ENCODE peak calls at places on chromosome 15, in eight cellular contexts. R, B, G, J, U, W, N and Q are unnamed samples.

GRCh38 chr15:65550681-65551098 is 20.4 kb downstream of the HACD3 start:
- DNase-seq in R (no peak), G (no peak), U (peak; percentile 40), J (no peak), B (no peak), N (no peak), W (no peak), Q (no peak)

GRCh38 chr15:44482088-44482487 is 54.7 kb downstream of the CTDSPL2 start:
- DNase-seq in B (no peak), W (no peak), N (no peak), J (no peak), G (no peak), R (no peak), U (no peak), Q (no peak)

GRCh38 chr15:26260517-26261133 is 397.5 kb upstream of the ATP10A start:
- DNase-seq in U (no peak), B (no peak), J (peak; percentile 9), W (peak; percentile 51), N (peak; percentile 30), R (peak; percentile 55), G (peak; percentile 63), Q (no peak)

GRCh38 chr15:85379403-85380131 is 836 bp upstream of the AKAP13 start:
- DNase-seq in G (peak; percentile 28), N (no peak), J (peak; percentile 34), W (peak; percentile 49), B (no peak), U (peak; percentile 56), R (no peak), Q (no peak)

GRCh38 chr15:31086344-31086743 is 15.2 kb downstream of the TRPM1 start:
- DNase-seq in N (no peak), W (no peak), U (no peak), G (no peak), B (no peak), R (no peak), J (no peak), Q (no peak)

GRCh38 chr15:64791401-64791800 is 16.0 kb upstream of the RBPMS2 start:
- DNase-seq in U (no peak), N (no peak), W (no peak), B (no peak), G (no peak), R (no peak), J (no peak), Q (no peak)

GRCh38 chr15:70870066-70870465 is 16.1 kb upstream of the LARP6 start:
- DNase-seq in J (peak; percentile 65), U (peak; percentile 31), N (no peak), R (no peak), W (no peak), G (no peak), B (no peak), Q (no peak)

GRCh38 chr15:96500491-96500890 is 170.0 kb downstream of the NR2F2 start:
- DNase-seq in G (no peak), U (no peak), N (no peak), B (no peak), W (no peak), J (no peak), R (no peak), Q (no peak)

GRCh38 chr15:74464216-74464615 is 3.3 kb upstream of the UBL7 start:
- DNase-seq in J (no peak), W (peak; percentile 38), G (no peak), B (no peak), R (no peak), N (no peak), U (no peak), Q (no peak)

GRCh38 chr15:25175033-25175788 is 220.4 kb downstream of the SNRPN start:
- DNase-seq in U (no peak), N (no peak), W (no peak), G (no peak), B (peak; percentile 8), R (no peak), J (no peak), Q (peak; percentile 17)

GRCh38 chr15:29671308-29671981 is 150.8 kb downstream of the TJP1 start:
- DNase-seq in J (peak; percentile 65), G (peak; percentile 11), U (no peak), W (no peak), N (no peak), B (no peak), R (no peak), Q (no peak)

GRCh38 chr15:85710340-85710842 is 84.3 kb downstream of the KLHL25 start:
- DNase-seq in G (no peak), R (no peak), B (no peak), N (no peak), W (no peak), J (no peak), U (no peak), Q (no peak)

GRCh38 chr15:41392659-41393058 is 9.6 kb downstream of the NDUFAF1 start:
- DNase-seq in J (no peak), B (no peak), R (no peak), U (no peak), G (no peak), W (no peak), N (no peak), Q (no peak)

GRCh38 chr15:74826372-74826819 is at the start of gene CPLX3:
- DNase-seq in R (peak; percentile 74), W (no peak), B (no peak), J (peak; percentile 47), G (peak; percentile 52), U (no peak), N (no peak), Q (peak; percentile 34)

GRCh38 chr15:67076147-67076843 is 10.9 kb downstream of the SMAD3 start:
- DNase-seq in B (no peak), R (no peak), G (no peak), N (peak; percentile 50), W (peak; percentile 85), U (peak; percentile 95), J (no peak), Q (peak; percentile 58)

GRCh38 chr15:43516801-43517353 is 531 bp upstream of the MAP1A start:
- DNase-seq in W (no peak), G (no peak), R (peak; percentile 31), B (no peak), U (no peak), J (peak; percentile 46), N (no peak), Q (no peak)

GRCh38 chr15:49155834-49156627 is 632 bp upstream of the COPS2 start:
- DNase-seq in N (no peak), G (peak; percentile 24), U (peak; percentile 61), B (no peak), J (no peak), W (peak; percentile 11), R (peak; percentile 24), Q (no peak)

GRCh38 chr15:52288986-52289385 is 6.6 kb downstream of the MYO5C start:
- DNase-seq in G (no peak), B (no peak), W (no peak), J (no peak), R (no peak), U (no peak), N (no peak), Q (no peak)

GRCh38 chr15:75123395-75123794 is 78.3 kb upstream of the C15orf39 start:
- DNase-seq in B (no peak), W (no peak), J (no peak), U (no peak), N (no peak), G (no peak), R (no peak), Q (no peak)

GRCh38 chr15:26970712-26971210 is at the start of gene GABRG3:
- DNase-seq in R (peak; percentile 32), W (no peak), G (peak; percentile 31), B (no peak), J (no peak), U (no peak), N (no peak), Q (no peak)

GRCh38 chr15:48367483-48367882 is 36.3 kb downstream of the DUT start:
- DNase-seq in W (no peak), U (no peak), N (no peak), G (no peak), R (no peak), B (no peak), J (no peak), Q (no peak)

GRCh38 chr15:38691365-38691764 is 126.8 kb upstream of the RASGRP1 start:
- DNase-seq in G (no peak), B (no peak), R (no peak), J (no peak), N (no peak), W (no peak), U (no peak), Q (no peak)
- H3K27ac ChIP-seq in G (no peak overlapping the region), B (no peak overlapping the region), R (no peak overlapping the region), J (no peak overlapping the region), N (no peak overlapping the region), W (no peak overlapping the region), U (no peak overlapping the region), Q (no peak overlapping the region)

DNA sequence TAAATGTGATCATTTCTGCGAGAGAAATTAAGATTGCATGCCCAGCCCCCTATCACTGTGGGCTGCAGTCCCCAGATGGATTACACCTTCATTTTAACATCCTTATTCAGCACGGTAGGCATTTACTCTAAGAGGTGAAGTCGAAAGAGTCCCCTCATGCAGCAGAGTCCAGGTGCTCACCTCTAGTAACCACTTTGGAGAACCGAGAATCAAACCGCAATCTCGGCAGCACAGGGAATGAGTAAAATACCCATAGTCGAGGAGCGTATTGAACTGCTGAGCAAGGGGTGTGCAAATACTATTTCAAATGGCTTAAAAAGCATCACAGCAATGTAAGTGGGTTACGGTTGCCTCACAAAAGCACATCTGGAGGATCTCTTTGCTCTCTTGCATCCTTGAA is 298.6 kb upstream of the ICE2 start:
- DNase-seq in B (no peak), J (no peak), R (no peak), N (no peak), U (no peak), W (no peak), G (no peak), Q (no peak)
- H3K4me1 ChIP-seq in B (no peaks in the 10 kb centered on the region), J (no peaks in the 10 kb centered on the region), R (no peaks in the 10 kb centered on the region), N (peaks cover 5% of the 10 kb centered on the region), U (peaks cover 4% of the 10 kb centered on the region), W (peaks cover 6% of the 10 kb centered on the region), G (peaks cover 5% of the 10 kb centered on the region), Q (no peaks in the 10 kb centered on the region)

DNA sequence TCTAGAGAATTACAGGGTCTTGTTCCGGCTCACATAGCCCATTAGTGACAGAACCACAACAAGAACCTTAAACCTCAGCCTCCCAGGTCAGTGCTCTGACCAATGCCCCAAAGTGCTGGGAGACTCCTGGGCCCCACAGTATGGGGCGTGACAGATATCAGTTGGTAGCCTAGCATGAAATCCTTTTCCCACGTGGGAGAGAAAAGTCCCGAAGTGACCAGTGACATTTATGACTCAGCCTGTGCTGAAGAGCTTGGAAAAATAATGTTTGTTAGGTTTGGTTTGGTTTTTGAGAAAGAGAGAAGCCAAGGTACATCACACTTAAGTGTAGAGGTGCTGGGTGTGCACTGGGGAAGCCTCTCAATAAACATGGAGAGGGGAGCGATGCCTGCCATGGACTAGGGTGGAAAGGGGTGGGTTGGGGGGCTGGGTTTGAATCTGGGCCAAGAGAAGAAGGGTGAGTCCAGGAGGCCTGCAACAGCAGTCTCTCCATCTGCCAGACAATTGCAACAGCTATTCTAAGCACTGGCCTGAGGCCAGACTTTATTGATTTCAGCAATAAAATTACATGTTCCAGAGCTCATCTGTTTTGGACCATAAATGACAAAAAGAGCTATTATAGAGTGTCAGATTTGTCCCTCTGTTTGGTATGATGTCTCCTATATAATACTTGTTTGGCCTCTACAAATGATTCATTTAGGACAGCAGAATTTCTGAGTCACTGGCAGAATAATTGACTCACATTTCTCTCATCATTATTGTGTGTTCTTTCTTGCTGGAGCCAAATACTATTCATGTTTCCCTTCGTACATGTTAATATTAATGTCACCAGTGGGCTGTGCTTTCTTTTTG is 43.4 kb downstream of the C2CD4A start:
- DNase-seq in U (peak; percentile 95), R (no peak), G (no peak), B (no peak), W (no peak), N (peak; percentile 31), J (peak; percentile 13), Q (no peak)
- H3K27ac ChIP-seq in U (peak overlapping the region; percentile 55), R (no peak overlapping the region), G (no peak overlapping the region), B (peak overlapping the region; percentile 54), W (no peak overlapping the region), N (peak overlapping the region; percentile 25), J (no peak overlapping the region), Q (peak overlapping the region; percentile 35)

GRCh38 chr15:89836255-89837133 is 21.8 kb upstream of the ANPEP start:
- DNase-seq in R (peak; percentile 28), W (no peak), G (no peak), N (no peak), J (peak; percentile 24), B (peak; percentile 66), U (no peak), Q (no peak)
- H3K4me1 ChIP-seq in R (no peaks in the 10 kb centered on the region), W (no peaks in the 10 kb centered on the region), G (no peaks in the 10 kb centered on the region), N (peaks cover 2% of the 10 kb centered on the region), J (no peaks in the 10 kb centered on the region), B (peaks cover 15% of the 10 kb centered on the region), U (peaks cover 18% of the 10 kb centered on the region), Q (no peaks in the 10 kb centered on the region)